ENCODE peak calls at places on chromosomes 4 and X, in nine cellular contexts. K is PC-9; H is A549; M is right cardiac atrium; T is Karpas-422; R is fibroblast of lung; X is effector memory CD4-positive, alpha-beta T cell; B is left ventricle myocardium inferior; O is CD8-positive, alpha-beta memory T cell. J is an unnamed sample.
A peak's percentile ranks its signal among the peaks of the same experiment; 100 is the strongest.

GRCh38 chr4:78517050-78517652 is 34.4 kb upstream of the ANXA3 start:
- DNase-seq in K (no peak), H (peak; percentile 16), M (no peak), T (peak; percentile 41), R (peak; percentile 24), X (no peak), B (no peak), O (no peak), J (no peak)

GRCh38 chr4:84606645-84607044 is 23.7 kb downstream of the CDS1 start:
- DNase-seq in K (no peak), H (no peak), M (no peak), T (no peak), R (no peak), X (no peak), B (no peak), O (no peak), J (no peak)

GRCh38 chr4:77493829-77494551 is 111.6 kb upstream of the CXCL13 start:
- DNase-seq in K (no peak), H (no peak), M (no peak), T (no peak), R (no peak), X (no peak), B (no peak), O (no peak), J (no peak)

GRCh38 chrX:25523574-25523973 is 507.8 kb upstream of the ARX start:
- DNase-seq in K (no peak), H (peak; percentile 54), M (peak; percentile 14), T (peak; percentile 69), R (peak; percentile 4), X (no peak), B (no peak), O (no peak), J (peak; percentile 45)

GRCh38 chr4:183636923-183637322 is 22.1 kb downstream of the RWDD4 start:
- DNase-seq in K (peak; percentile 43), H (peak; percentile 24), M (peak; percentile 65), T (no peak), R (peak; percentile 79), X (no peak), B (no peak), O (no peak), J (no peak)

GRCh38 chr4:99790796-99791617 is 25.6 kb upstream of the DAPP1 start:
- DNase-seq in K (no peak), H (no peak), M (no peak), T (no peak), R (peak; percentile 70), X (no peak), B (no peak), O (no peak), J (no peak)

GRCh38 chrX:74492720-74493201 is 71.5 kb downstream of the SLC16A2 start:
- DNase-seq in K (no peak), H (peak; percentile 1), M (no peak), T (peak; percentile 61), R (no peak), X (no peak), B (no peak), O (peak; percentile 2), J (peak; percentile 64)

GRCh38 chr4:173835863-173836262 is 305.8 kb upstream of the HAND2 start:
- DNase-seq in K (no peak), H (no peak), M (peak; percentile 79), T (no peak), R (peak; percentile 56), X (no peak), B (peak; percentile 16), O (no peak), J (peak; percentile 35)

GRCh38 chr4:148072789-148073188 is 340.9 kb downstream of the ARHGAP10 start:
- DNase-seq in K (no peak), H (no peak), M (no peak), T (no peak), R (no peak), X (no peak), B (no peak), O (no peak), J (no peak)

GRCh38 chr4:53587123-53587522 is 4.2 kb downstream of the LNX1 start:
- DNase-seq in K (no peak), H (peak; percentile 22), M (no peak), T (no peak), R (no peak), X (no peak), B (no peak), O (no peak), J (no peak)

GRCh38 chrX:153688900-153689590 is 1.3 kb downstream of the SLC6A8 start:
- DNase-seq in K (no peak), H (no peak), M (peak; percentile 79), T (no peak), R (peak; percentile 23), X (no peak), B (peak; percentile 50), O (no peak), J (no peak)

DNA sequence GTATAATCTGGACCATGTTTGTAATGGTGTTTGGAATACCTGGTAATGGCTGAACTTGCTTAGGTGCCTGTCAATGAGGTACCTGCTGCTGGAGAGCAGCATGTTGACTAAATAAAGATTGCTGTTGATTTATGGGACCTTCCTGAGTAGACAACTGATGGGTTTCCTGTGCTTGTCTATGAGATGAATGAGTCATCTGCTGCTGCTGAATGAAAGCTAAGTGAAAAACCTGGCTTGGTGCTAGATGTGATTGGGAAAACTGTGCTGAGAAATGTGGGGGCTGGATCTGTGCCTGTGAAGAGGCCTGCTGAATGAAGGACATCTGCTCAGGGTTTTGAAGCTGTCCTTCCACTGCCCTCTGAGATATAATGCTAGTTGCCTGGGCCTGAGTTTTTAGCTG is 69.6 kb downstream of the WNK3 start:
- DNase-seq in K (no peak), H (no peak), M (no peak), T (no peak), R (no peak), X (no peak), B (no peak), O (no peak), J (no peak)
- H3K4me1 ChIP-seq in K (no peaks in the 10 kb centered on the region), H (no peaks in the 10 kb centered on the region), M (no peaks in the 10 kb centered on the region), T (no peaks in the 10 kb centered on the region), R (no peaks in the 10 kb centered on the region), X (no peaks in the 10 kb centered on the region), B (no peaks in the 10 kb centered on the region), O (no peaks in the 10 kb centered on the region), J (no peaks in the 10 kb centered on the region)

DNA sequence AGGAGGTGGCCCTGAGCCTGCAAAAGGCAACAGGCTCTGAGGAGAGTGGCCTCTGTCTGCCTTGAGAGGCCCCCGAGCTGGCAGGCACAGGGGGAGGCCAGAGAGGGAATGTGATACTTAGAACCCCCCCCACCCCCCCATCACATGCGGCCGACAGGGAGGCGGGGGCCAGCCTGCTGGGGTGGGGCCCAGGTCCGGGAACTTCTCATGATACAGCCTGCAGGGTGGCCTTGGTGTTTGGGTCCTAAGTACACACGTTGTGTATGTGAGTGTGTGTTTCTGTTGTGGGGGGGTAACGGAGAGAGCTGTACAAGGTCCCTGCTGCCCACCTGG is 19.7 kb downstream of the SH3BP2 start:
- DNase-seq in K (no peak), H (no peak), M (no peak), T (no peak), R (no peak), X (no peak), B (no peak), O (no peak), J (no peak)
- H3K4me1 ChIP-seq in K (peaks cover 7% of the 10 kb centered on the region), H (no peaks in the 10 kb centered on the region), M (peaks cover 12% of the 10 kb centered on the region), T (peaks cover 67% of the 10 kb centered on the region), R (peaks cover 12% of the 10 kb centered on the region), X (peaks cover 35% of the 10 kb centered on the region), B (peaks cover 69% of the 10 kb centered on the region), O (peaks cover 57% of the 10 kb centered on the region), J (peaks cover 4% of the 10 kb centered on the region)

GRCh38 chrX:12894074-12894691 is 12.2 kb upstream of the TLR8 start:
- DNase-seq in K (no peak), H (peak; percentile 21), M (peak; percentile 69), T (peak; percentile 80), R (no peak), X (peak; percentile 1), B (peak; percentile 16), O (peak; percentile 13), J (no peak)
- H3K4me1 ChIP-seq in K (no peaks in the 10 kb centered on the region), H (no peaks in the 10 kb centered on the region), M (no peaks in the 10 kb centered on the region), T (peaks cover 12% of the 10 kb centered on the region), R (no peaks in the 10 kb centered on the region), X (no peaks in the 10 kb centered on the region), B (no peaks in the 10 kb centered on the region), O (no peaks in the 10 kb centered on the region), J (no peaks in the 10 kb centered on the region)

DNA sequence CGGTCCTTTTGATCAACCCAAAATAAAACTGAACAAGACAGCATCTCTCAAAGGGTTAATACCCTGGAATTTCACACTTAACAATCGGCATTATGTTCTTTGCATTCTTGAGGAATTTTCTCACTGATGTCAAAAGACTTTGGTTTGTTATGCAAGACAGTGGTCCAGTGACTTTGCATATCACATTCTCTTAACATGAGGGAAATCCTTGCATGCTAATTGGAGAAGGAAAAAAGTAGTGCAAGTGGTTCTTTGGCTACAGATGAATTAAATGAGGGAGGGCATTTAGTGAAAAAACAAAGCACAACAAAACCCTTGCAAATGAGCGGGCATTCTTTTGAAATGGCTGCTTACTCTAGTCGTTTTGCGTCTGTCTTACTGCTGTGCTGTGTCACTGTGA is 105.1 kb upstream of the LIMCH1 start:
- DNase-seq in K (peak; percentile 94), H (peak; percentile 57), M (no peak), T (no peak), R (peak; percentile 94), X (no peak), B (no peak), O (no peak), J (peak; percentile 55)
- H3K4me1 ChIP-seq in K (peaks cover 56% of the 10 kb centered on the region), H (peaks cover 85% of the 10 kb centered on the region), M (peaks cover 21% of the 10 kb centered on the region), T (no peaks in the 10 kb centered on the region), R (no peaks in the 10 kb centered on the region), X (no peaks in the 10 kb centered on the region), B (peaks cover 97% of the 10 kb centered on the region), O (no peaks in the 10 kb centered on the region), J (peaks cover 18% of the 10 kb centered on the region)

GRCh38 chrX:136205882-136206281 is 45.3 kb downstream of the MAP7D3 start:
- DNase-seq in K (no peak), H (no peak), M (no peak), T (no peak), R (no peak), X (no peak), B (no peak), O (no peak), J (no peak)
- H3K4me1 ChIP-seq in K (peaks cover 37% of the 10 kb centered on the region), H (peaks cover 32% of the 10 kb centered on the region), M (peaks cover 1% of the 10 kb centered on the region), T (peaks cover 14% of the 10 kb centered on the region), R (peaks cover 7% of the 10 kb centered on the region), X (peaks cover 10% of the 10 kb centered on the region), B (peaks cover 88% of the 10 kb centered on the region), O (peaks cover 11% of the 10 kb centered on the region), J (no peaks in the 10 kb centered on the region)

DNA sequence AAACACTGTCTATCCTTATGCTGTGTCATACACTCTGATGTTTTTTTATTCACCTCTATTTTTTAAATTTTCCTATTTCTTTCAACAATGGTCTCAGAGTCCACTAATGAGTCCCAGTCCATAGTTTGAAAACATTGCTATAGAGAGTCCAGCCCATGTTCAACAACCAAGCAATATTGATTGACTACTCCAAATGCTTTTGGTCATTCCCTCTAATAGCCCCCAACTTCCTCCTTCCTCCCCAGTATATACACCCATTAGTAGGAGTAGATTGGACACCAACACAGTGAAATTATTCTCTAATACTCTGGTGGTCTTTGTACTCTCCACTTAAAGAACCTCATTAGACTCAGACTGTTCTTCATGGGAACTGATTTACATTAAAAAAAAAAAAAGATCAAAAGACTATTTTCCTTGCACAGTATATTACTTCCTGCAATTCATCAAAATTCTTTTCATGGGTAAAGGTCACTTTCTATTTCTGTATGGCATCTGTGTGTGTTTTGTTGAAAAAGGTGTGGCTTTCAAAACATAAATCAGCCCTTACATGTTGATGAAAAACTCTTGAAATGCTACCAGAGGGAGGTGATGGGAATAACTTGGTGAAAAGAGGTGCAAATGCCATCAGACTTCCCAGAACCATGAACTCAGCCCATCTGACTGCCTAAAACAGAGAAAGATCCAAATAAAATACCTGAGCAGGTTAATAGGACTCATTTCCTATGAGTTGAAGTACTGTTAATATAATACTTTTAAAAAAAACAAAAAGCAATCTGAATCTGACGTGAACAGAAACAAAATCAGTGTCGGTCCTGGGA is 250.3 kb upstream of the KLF3 start:
- DNase-seq in K (peak; percentile 44), H (peak; percentile 8), M (no peak), T (no peak), R (no peak), X (no peak), B (no peak), O (no peak), J (no peak)
- H3K4me1 ChIP-seq in K (peaks cover 10% of the 10 kb centered on the region), H (peaks cover 5% of the 10 kb centered on the region), M (no peaks in the 10 kb centered on the region), T (no peaks in the 10 kb centered on the region), R (no peaks in the 10 kb centered on the region), X (no peaks in the 10 kb centered on the region), B (peaks cover 4% of the 10 kb centered on the region), O (no peaks in the 10 kb centered on the region), J (peaks cover 5% of the 10 kb centered on the region)

J was measured in H9.